ENCODE peak calls at places on chromosomes 3 and 15, in ten cellular contexts. S is CD8-positive, alpha-beta memory T cell; R is neuronal stem cell; P is cardiac muscle cell; K is Peyer's patch; U is aorta; F is PC-9; Z is sigmoid colon; A is heart right ventricle; E is effector memory CD4-positive, alpha-beta T cell. X is an unnamed sample.

GRCh38 chr15:79463043-79463780 is 31.1 kb downstream of the MINAR1 start:
- DNase-seq in S (no peak), R (no peak), P (no peak), K (no peak), U (no peak), F (no peak), Z (no peak), A (no peak), E (no peak), X (no peak)

GRCh38 chr3:104564045-104564643 is 802.6 kb upstream of the ALCAM start:
- DNase-seq in S (peak; percentile 66), R (no peak), P (peak; percentile 18), K (no peak), U (no peak), F (peak; percentile 41), Z (no peak), A (peak; percentile 12), E (peak; percentile 6), X (peak; percentile 18)

GRCh38 chr3:40770046-40770445 is 245.3 kb downstream of the ZNF621 start:
- DNase-seq in S (no peak), R (no peak), P (no peak), K (no peak), U (no peak), F (no peak), Z (no peak), A (no peak), E (no peak), X (no peak)

GRCh38 chr15:74291101-74292071 is 55.3 kb downstream of the CCDC33 start:
- DNase-seq in S (peak; percentile 71), R (peak; percentile 91), P (peak; percentile 95), K (peak; percentile 75), U (peak; percentile 95), F (peak; percentile 74), Z (peak; percentile 68), A (peak; percentile 90), E (peak; percentile 10), X (peak; percentile 72)

GRCh38 chr3:176566757-176567156 is 630.5 kb downstream of the TBL1XR1 start:
- DNase-seq in S (no peak), R (no peak), P (no peak), K (no peak), U (no peak), F (no peak), Z (no peak), A (no peak), E (no peak), X (no peak)

GRCh38 chr3:130378677-130379191 is 33.3 kb downstream of the COL6A5 start:
- DNase-seq in S (no peak), R (no peak), P (no peak), K (no peak), U (no peak), F (no peak), Z (no peak), A (no peak), E (no peak), X (no peak)

GRCh38 chr3:57726395-57726794 is 29.7 kb upstream of the SLMAP start:
- DNase-seq in S (no peak), R (no peak), P (no peak), K (no peak), U (no peak), F (no peak), Z (no peak), A (no peak), E (no peak), X (no peak)

GRCh38 chr3:98039322-98040024 is 4.4 kb upstream of the GABRR3 start:
- DNase-seq in S (peak; percentile 75), R (peak; percentile 82), P (peak; percentile 75), K (no peak), U (no peak), F (peak; percentile 74), Z (no peak), A (peak; percentile 49), E (peak; percentile 62), X (peak; percentile 52)

GRCh38 chr15:31870336-31871158 is 159.8 kb upstream of the CHRNA7 start:
- DNase-seq in S (peak; percentile 87), R (peak; percentile 88), P (peak; percentile 91), K (peak; percentile 92), U (peak; percentile 91), F (peak; percentile 71), Z (peak; percentile 89), A (peak; percentile 84), E (peak; percentile 78), X (peak; percentile 73)

GRCh38 chr3:188001052-188001567 is 152.8 kb upstream of the LPP start:
- DNase-seq in S (no peak), R (no peak), P (no peak), K (no peak), U (no peak), F (no peak), Z (no peak), A (no peak), E (no peak), X (peak; percentile 76)

GRCh38 chr3:113279686-113280085 is 68.3 kb downstream of the BOC start:
- DNase-seq in S (no peak), R (no peak), P (no peak), K (no peak), U (no peak), F (no peak), Z (no peak), A (no peak), E (no peak), X (no peak)

GRCh38 chr3:170811928-170812591 is 57.9 kb downstream of the RPL22L1 start:
- DNase-seq in S (peak; percentile 71), R (peak; percentile 77), P (peak; percentile 83), K (no peak), U (no peak), F (peak; percentile 84), Z (peak; percentile 82), A (peak; percentile 66), E (peak; percentile 34), X (peak; percentile 67)

GRCh38 chr15:56228854-56229253 is 14.8 kb downstream of the RFX7 start:
- DNase-seq in S (no peak), R (no peak), P (no peak), K (no peak), U (no peak), F (no peak), Z (no peak), A (no peak), E (no peak), X (no peak)
- H3K9me3 ChIP-seq in S (peaks cover 19% of the 10 kb centered on the region), R (peaks cover 88% of the 10 kb centered on the region), P (no peaks in the 10 kb centered on the region), K (peaks cover 25% of the 10 kb centered on the region), U (peaks cover 4% of the 10 kb centered on the region), F (peaks cover 3% of the 10 kb centered on the region), Z (no peaks in the 10 kb centered on the region), A (peaks cover 67% of the 10 kb centered on the region), E (peaks cover 11% of the 10 kb centered on the region), X (peaks cover 62% of the 10 kb centered on the region)

GRCh38 chr3:13548696-13549512 is at the start of gene FBLN2:
- DNase-seq in S (no peak), R (peak; percentile 71), P (peak; percentile 89), K (no peak), U (peak; percentile 83), F (no peak), Z (peak; percentile 71), A (no peak), E (no peak), X (peak; percentile 54)
- H3K4me3 ChIP-seq in S (no peak within 1 kb of the TSS), R (no peak within 1 kb of the TSS), P (peak within 1 kb of the TSS; percentile 33), K (peak within 1 kb of the TSS; percentile 43), U (no peak within 1 kb of the TSS), F (no peak within 1 kb of the TSS), Z (peak within 1 kb of the TSS; percentile 45), A (no peak within 1 kb of the TSS), E (no peak within 1 kb of the TSS), X (peak within 1 kb of the TSS; percentile 24)

GRCh38 chr15:36571301-36571700 is 8.1 kb upstream of the CDIN1 start:
- DNase-seq in S (no peak), R (no peak), P (no peak), K (no peak), U (no peak), F (no peak), Z (no peak), A (no peak), E (no peak), X (peak; percentile 4)

GRCh38 chr15:36567445-36567844 is 12.0 kb upstream of the CDIN1 start:
- DNase-seq in S (no peak), R (no peak), P (no peak), K (no peak), U (no peak), F (no peak), Z (no peak), A (no peak), E (no peak), X (no peak)
- H3K27me3 ChIP-seq in S (no peaks in the 10 kb centered on the region), R (no peaks in the 10 kb centered on the region), P (no peaks in the 10 kb centered on the region), K (no peaks in the 10 kb centered on the region), U (no peaks in the 10 kb centered on the region), F (no peaks in the 10 kb centered on the region), Z (no peaks in the 10 kb centered on the region), A (no peaks in the 10 kb centered on the region), E (no peaks in the 10 kb centered on the region), X (no peaks in the 10 kb centered on the region)

GRCh38 chr15:21261396-21261964 is 178.8 kb downstream of the POTEB3 start:
- DNase-seq in S (peak; percentile 40), R (no peak), P (no peak), K (peak; percentile 43), U (peak; percentile 79), F (no peak), Z (peak; percentile 65), A (no peak), E (no peak), X (no peak)

GRCh38 chr15:21260966-21261395 is 179.3 kb downstream of the POTEB3 start:
- DNase-seq in S (peak; percentile 47), R (no peak), P (no peak), K (peak; percentile 43), U (peak; percentile 81), F (no peak), Z (peak; percentile 62), A (no peak), E (no peak), X (no peak)

GRCh38 chr15:21267231-21267630 is 173.1 kb downstream of the POTEB3 start:
- DNase-seq in S (no peak), R (no peak), P (no peak), K (no peak), U (no peak), F (no peak), Z (no peak), A (no peak), E (no peak), X (no peak)

GRCh38 chr15:21262851-21263400 is 177.4 kb downstream of the POTEB3 start:
- DNase-seq in S (no peak), R (no peak), P (no peak), K (no peak), U (no peak), F (no peak), Z (no peak), A (no peak), E (no peak), X (no peak)

DNA sequence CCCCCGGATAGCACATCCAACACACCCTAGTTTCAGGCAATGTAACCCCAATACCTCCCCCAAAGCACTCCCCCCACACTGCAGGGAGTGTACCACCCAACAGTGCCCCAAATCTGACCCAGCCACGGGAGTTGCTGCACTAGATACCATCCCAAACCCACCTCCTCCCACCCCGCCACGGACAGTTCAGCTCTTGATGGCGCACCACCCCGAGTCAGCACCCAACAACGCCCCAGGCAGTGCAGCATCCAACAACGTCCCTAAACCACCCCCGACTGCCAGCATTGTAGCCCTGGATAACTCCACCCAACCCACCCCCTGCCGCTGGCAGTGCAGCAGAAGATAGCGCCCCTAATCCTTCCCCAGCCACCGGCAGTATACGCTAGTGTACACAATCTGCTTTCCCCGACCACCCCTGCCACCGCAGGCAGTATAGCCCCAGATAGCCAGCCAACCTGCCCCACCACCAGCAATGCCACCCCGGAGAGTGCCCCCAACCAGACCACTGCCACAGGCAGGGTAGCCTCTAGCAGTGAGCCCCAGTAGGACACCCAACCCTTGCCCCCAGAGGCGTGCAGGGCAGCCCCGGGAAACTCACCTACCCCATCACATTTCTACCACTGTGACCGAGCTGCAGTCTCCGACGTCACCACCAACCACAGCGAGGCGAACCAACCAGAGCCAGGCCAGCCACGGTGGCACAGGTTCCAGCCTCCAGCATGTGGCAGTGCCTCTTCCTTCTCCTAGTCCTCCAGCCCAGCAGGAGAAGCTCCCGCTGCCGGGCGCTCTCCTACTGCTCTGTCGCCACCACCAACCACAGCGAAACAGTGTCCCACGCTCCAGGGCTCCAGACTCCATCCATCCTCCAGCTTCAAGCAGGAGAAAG is 178.1 kb downstream of the POTEB3 start:
- DNase-seq in S (peak; percentile 47), R (no peak), P (no peak), K (peak; percentile 42), U (peak; percentile 81), F (no peak), Z (peak; percentile 64), A (no peak), E (no peak), X (no peak)
- H3K9me3 ChIP-seq in S (no peaks in the 10 kb centered on the region), R (no peaks in the 10 kb centered on the region), P (peaks cover 4% of the 10 kb centered on the region), K (no peaks in the 10 kb centered on the region), U (no peaks in the 10 kb centered on the region), F (no peaks in the 10 kb centered on the region), Z (no peaks in the 10 kb centered on the region), A (no peaks in the 10 kb centered on the region), E (no peaks in the 10 kb centered on the region), X (no peaks in the 10 kb centered on the region)